ENCODE peak calls at places on chromosomes 2 and 18, in five cellular contexts. E, A, K, S and P are unnamed samples.
A peak's percentile ranks its signal among the peaks of the same experiment; 100 is the strongest.

GRCh38 chr2:96870631-96871255 is 863 bp upstream of the SEMA4C start:
- DNase-seq in E (no peak), A (no peak), K (no peak), S (no peak), P (no peak)

GRCh38 chr2:202941771-202942170 is 29.7 kb downstream of the CARF start:
- DNase-seq in E (peak; percentile 7), A (no peak), K (no peak), S (no peak), P (no peak)

GRCh38 chr2:192159764-192160163 is 35.0 kb downstream of the TMEFF2 start:
- DNase-seq in E (no peak), A (no peak), K (no peak), S (no peak), P (no peak)

GRCh38 chr2:241584446-241584845 is 25.9 kb downstream of the BOK start:
- DNase-seq in E (no peak), A (peak; percentile 24), K (no peak), S (no peak), P (no peak)

GRCh38 chr2:56018202-56018601 is 94.6 kb upstream of the EFEMP1 start:
- DNase-seq in E (no peak), A (no peak), K (no peak), S (no peak), P (no peak)

GRCh38 chr2:30421551-30422436 is 25.3 kb upstream of the LCLAT1 start:
- DNase-seq in E (no peak), A (no peak), K (peak; percentile 23), S (no peak), P (no peak)

GRCh38 chr2:107259411-107260195 is 373.6 kb upstream of the ST6GAL2 start:
- DNase-seq in E (no peak), A (no peak), K (no peak), S (no peak), P (no peak)

GRCh38 chr2:166180951-166181812 is 53.4 kb upstream of the SCN1A start:
- DNase-seq in E (no peak), A (peak; percentile 44), K (peak; percentile 57), S (no peak), P (no peak)

GRCh38 chr2:88181511-88181910 is 11.4 kb downstream of the THNSL2 start:
- DNase-seq in E (no peak), A (no peak), K (peak; percentile 66), S (no peak), P (no peak)

DNA sequence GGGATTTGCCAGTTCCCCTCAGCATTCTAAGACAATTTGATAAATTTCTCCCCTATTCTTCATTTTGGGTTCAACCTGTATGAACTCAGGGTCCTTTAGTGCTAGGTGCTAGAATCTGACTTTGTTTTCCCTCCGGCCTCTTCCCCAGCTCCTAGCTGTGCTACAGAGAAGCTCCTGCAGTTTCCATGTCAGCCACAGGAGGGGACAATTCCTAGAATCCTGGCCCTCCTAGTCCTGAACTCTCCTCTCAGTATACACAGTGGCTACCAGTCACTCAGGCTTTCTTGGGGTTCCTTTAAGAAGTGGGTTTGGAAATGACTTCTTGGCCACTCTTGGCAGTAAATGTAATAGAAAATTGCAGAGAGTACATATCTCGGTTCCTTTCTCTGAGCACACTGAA is 4.9 kb upstream of the CHST10 start:
- DNase-seq in E (no peak), A (no peak), K (no peak), S (no peak), P (no peak)
- TF ChIP-seq CTCF in E (peak; percentile 71), A (peak; percentile 28), K (no peak), S (no peak), P (peak; percentile 67)

GRCh38 chr18:57856128-57856527 is 53.0 kb upstream of the ATP8B1 start:
- DNase-seq in E (no peak), A (no peak), K (no peak), S (no peak), P (no peak)

GRCh38 chr18:57863706-57864105 is 60.6 kb upstream of the ATP8B1 start:
- DNase-seq in E (no peak), A (no peak), K (no peak), S (no peak), P (no peak)

GRCh38 chr18:57854726-57855125 is 51.6 kb upstream of the ATP8B1 start:
- DNase-seq in E (no peak), A (no peak), K (no peak), S (no peak), P (no peak)

GRCh38 chr18:57856707-57857280 is 53.7 kb upstream of the ATP8B1 start:
- DNase-seq in E (no peak), A (no peak), K (no peak), S (no peak), P (no peak)

DNA sequence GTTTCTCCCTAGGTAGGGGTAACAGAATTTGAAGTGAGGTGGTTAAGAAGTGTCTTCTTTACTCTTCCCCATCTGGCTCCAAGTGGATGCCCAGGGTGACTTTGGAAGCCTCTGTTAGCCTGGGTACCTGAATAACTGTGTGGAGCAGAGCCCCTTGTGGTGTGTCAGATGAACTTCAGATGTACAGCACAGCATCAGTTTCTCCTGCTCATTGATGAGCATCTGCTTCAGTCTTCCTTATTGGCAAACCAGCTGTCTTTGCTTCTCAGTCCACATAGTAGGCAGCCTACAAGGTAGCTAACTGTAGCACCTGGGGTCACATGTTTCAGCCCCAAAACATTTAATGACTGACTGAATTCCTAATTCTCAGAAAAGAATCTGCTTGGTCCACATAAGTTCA is 56.2 kb upstream of the ATP8B1 start:
- DNase-seq in E (no peak), A (no peak), K (no peak), S (no peak), P (no peak)
- TF ChIP-seq CTCF in E (peak; percentile 40), A (peak; percentile 31), K (peak; percentile 56), S (no peak), P (peak; percentile 53)

DNA sequence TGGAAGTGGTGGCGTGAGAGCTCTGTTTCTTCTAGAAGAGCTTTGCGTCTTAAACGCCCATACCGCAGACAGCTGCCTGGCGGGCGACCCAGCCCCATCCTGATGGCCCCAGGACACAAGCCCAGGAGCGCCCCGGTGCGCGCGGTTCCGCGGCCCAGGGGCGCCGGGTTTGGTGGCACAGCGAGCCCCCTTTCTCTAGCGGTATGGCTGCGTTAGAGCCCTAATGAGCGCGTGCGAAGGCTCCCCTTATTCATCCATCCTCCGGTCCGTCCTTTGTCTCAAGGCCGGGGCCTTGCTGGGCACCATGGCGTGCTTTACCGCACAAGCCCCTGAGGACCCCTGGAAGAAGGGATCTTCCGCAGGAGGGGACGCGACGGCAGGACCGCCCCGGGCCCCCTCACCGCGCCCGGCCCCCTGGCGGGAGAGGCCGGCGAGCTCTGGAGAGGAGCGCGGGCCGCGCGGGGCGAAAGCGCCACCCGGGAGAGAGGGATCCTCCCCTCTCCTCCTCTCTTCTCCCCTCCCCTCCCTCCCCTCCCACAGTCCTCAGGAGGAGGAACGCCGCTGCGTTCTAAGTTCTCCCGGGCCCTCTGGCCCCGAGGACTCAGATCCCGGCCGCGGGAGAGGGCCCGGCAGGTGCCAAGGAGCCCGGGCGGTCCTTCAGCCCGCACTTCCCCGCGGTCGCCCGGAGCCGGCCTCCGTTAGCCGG is 626 bp upstream of the SLC1A4 start:
- DNase-seq in E (peak; percentile 77), A (peak; percentile 78), K (peak; percentile 91), S (peak; percentile 62), P (peak; percentile 53)
- TF ChIP-seq CTCF in E (peak; percentile 54), A (peak; percentile 44), K (peak; percentile 28), S (no peak), P (peak; percentile 66)

GRCh38 chr2:1051075-1051474 is 100.4 kb downstream of the SNTG2 start:
- DNase-seq in E (no peak), A (no peak), K (no peak), S (no peak), P (no peak)
- TF ChIP-seq CTCF in E (peak; percentile 52), A (no peak), K (no peak), S (no peak), P (no peak)